ENCODE peak calls at places on chromosome 4, in nine cellular contexts. F is T-helper 17 cell, K is tibial nerve, N is EL, T is adipocyte, C is fibroblast of the aortic adventitia, P is RKO, B is AG09319, J is immature natural killer cell. A is an unnamed sample.

GRCh38 chr4:180598281-180598680 is 1644.9 kb upstream of the TENM3 start:
- DNase-seq in J (peak; percentile 0), C (no peak), T (no peak), N (no peak), P (no peak), K (no peak), B (no peak), F (no peak), A (no peak)

GRCh38 chr4:169663894-169664293 is 43.5 kb downstream of the CLCN3 start:
- DNase-seq in F (no peak), T (no peak), C (peak; percentile 51), J (no peak), N (no peak), K (no peak), B (no peak), P (no peak), A (peak; percentile 62)

GRCh38 chr4:1405636-1406415 is 416 bp downstream of the NKX1-1 start:
- DNase-seq in T (no peak), B (no peak), F (no peak), J (no peak), C (no peak), P (no peak), N (no peak), K (no peak), A (no peak)

GRCh38 chr4:36280555-36280954 is 861 bp upstream of the DTHD1 start:
- DNase-seq in C (no peak), K (no peak), B (no peak), N (no peak), J (no peak), P (no peak), T (no peak), F (no peak), A (no peak)

GRCh38 chr4:30716158-30716557 is 4.0 kb upstream of the PCDH7 start:
- DNase-seq in J (no peak), C (peak; percentile 66), F (no peak), P (peak; percentile 70), K (no peak), B (no peak), N (peak; percentile 18), T (peak; percentile 80), A (peak; percentile 63)

GRCh38 chr4:185016101-185016940 is 2.0 kb upstream of the HELT start:
- DNase-seq in P (no peak), C (no peak), F (no peak), J (no peak), N (no peak), T (no peak), B (no peak), K (no peak), A (no peak)

GRCh38 chr4:133147365-133147821 is 1.7 kb upstream of the PCDH10 start:
- DNase-seq in C (no peak), N (peak; percentile 16), B (no peak), J (no peak), F (no peak), T (peak; percentile 49), P (no peak), K (no peak), A (peak; percentile 13)

GRCh38 chr4:185254434-185254833 is 45.0 kb downstream of the SNX25 start:
- DNase-seq in T (no peak), N (no peak), K (no peak), P (no peak), J (no peak), B (no peak), F (no peak), C (no peak), A (peak; percentile 56)

GRCh38 chr4:36038521-36038920 is 205.8 kb downstream of the ARAP2 start:
- DNase-seq in C (no peak), J (no peak), T (no peak), B (no peak), P (no peak), K (no peak), N (no peak), F (no peak), A (no peak)